ENCODE peak calls at places on chromosome 13, in five cellular contexts. F, W, L, D and U are unnamed samples.

GRCh38 chr13:44912617-44913016 is 76.7 kb downstream of the NUFIP1 start:
- DNase-seq in F (no peak), L (no peak), D (no peak), W (no peak), U (no peak)

GRCh38 chr13:76027131-76027530 is 391.0 kb downstream of the LMO7 start:
- DNase-seq in L (no peak), F (no peak), D (no peak), W (no peak), U (no peak)

GRCh38 chr13:48000559-48001126 is 430 bp downstream of the SUCLA2 start:
- DNase-seq in D (no peak), F (no peak), W (no peak), L (no peak), U (peak)

GRCh38 chr13:82963466-82963865 is 918.8 kb downstream of the SLITRK1 start:
- DNase-seq in D (no peak), W (no peak), F (no peak), L (no peak), U (no peak)

GRCh38 chr13:41058229-41059070 is 2.9 kb upstream of the WBP4 start:
- DNase-seq in W (no peak), L (no peak), D (no peak), F (no peak), U (no peak)

GRCh38 chr13:77207943-77208342 is 119.0 kb downstream of the MYCBP2 start:
- DNase-seq in L (no peak), F (no peak), W (no peak), D (no peak), U (no peak)

GRCh38 chr13:36445806-36446423 is 13.6 kb downstream of the CCNA1 start:
- DNase-seq in L (no peak), W (no peak), D (no peak), F (no peak), U (no peak)

GRCh38 chr13:21458457-21458815 is 667 bp downstream of the ZDHHC20 start:
- DNase-seq in W (no peak), D (no peak), L (peak), F (no peak), U (peak)

GRCh38 chr13:114310961-114311360 is 3.3 kb upstream of the CHAMP1 start:
- DNase-seq in F (no peak), L (no peak), D (no peak), W (no peak), U (no peak)

GRCh38 chr13:36028359-36028758 is 102.8 kb downstream of the DCLK1 start:
- DNase-seq in F (no peak), L (no peak), W (no peak), D (no peak), U (no peak)

GRCh38 chr13:110330491-110331001 is 23.5 kb downstream of the COL4A2 start:
- DNase-seq in W (no peak), D (no peak), L (no peak), F (no peak), U (no peak)

GRCh38 chr13:110471156-110471832 is 90.2 kb downstream of the RAB20 start:
- DNase-seq in L (no peak), W (no peak), F (no peak), D (no peak), U (no peak)

GRCh38 chr13:95754069-95754468 is 77.1 kb downstream of the DNAJC3 start:
- DNase-seq in F (no peak), L (no peak), W (no peak), D (no peak), U (no peak)

GRCh38 chr13:59319276-59319675 is 844.5 kb downstream of the DIAPH3 start:
- DNase-seq in L (no peak), W (no peak), F (no peak), D (no peak), U (no peak)

GRCh38 chr13:28658796-28659610 is at the start of gene POMP:
- DNase-seq in L (peak), F (peak), W (peak), D (peak), U (peak)

GRCh38 chr13:51803018-51803417 is 945 bp downstream of the DHRS12 start:
- DNase-seq in F (no peak), W (no peak), L (no peak), D (no peak), U (no peak)

GRCh38 chr13:54647275-54647674 is 1618.7 kb downstream of the OLFM4 start:
- DNase-seq in L (no peak), F (no peak), D (no peak), W (no peak), U (no peak)

GRCh38 chr13:20526664-20527063 is 1.0 kb upstream of the CRYL1 start:
- DNase-seq in F (no peak), D (peak), W (no peak), L (no peak), U (no peak)

GRCh38 chr13:54799621-54800226 is 1771.1 kb downstream of the OLFM4 start:
- DNase-seq in L (no peak), F (no peak), W (no peak), D (no peak), U (no peak)

GRCh38 chr13:109271991-109272454 is 514.4 kb downstream of the IRS2 start:
- DNase-seq in W (peak), L (no peak), D (no peak), F (no peak), U (no peak)

GRCh38 chr13:49811527-49811908 is 19.0 kb upstream of the KPNA3 start:
- DNase-seq in F (no peak), L (no peak), D (no peak), W (no peak), U (no peak)

DNA sequence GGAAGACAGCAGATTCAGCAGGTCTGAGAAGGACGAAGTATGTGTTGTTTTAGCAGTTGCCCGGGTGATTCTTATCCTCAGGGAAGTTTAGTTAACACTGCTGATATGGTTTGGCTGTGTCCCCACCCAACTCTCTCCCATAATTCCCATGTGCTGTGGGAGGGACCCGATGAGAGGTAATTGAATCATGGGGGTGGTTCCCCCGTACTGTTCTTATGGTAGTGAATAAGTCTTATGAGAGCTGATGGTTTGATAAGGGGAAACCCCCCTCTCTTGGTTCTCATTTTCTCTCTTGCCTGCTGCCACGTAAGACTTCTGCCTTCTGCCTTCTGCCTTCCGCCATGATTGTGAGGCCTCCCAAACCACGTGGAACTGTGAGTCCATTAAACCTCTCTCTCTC is 81.0 kb upstream of the UBAC2 start:
- DNase-seq in L (no peak), F (no peak), W (no peak), D (no peak), U (no peak)
- TF ChIP-seq ATF3 in L (no peak), F (no peak), W (no peak), D (no peak), U (no peak)

DNA sequence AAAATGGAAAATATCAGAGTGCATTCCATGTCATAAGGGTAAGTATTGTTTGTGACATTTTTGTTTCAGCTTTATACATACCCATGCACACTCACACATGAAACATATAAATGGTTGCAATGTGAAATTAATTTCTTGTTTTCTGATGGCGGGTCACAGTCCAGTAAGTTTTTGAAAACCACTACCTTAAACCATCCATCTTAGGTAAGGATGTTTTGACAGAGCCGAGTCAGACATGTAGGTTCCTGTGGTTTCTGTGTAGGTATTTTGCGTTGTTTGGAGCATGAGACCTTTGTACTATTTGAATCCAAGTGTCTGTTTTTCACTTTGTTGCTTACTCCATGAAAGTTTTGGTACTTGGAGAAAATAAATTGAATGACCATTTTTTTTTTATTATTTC is 121.7 kb downstream of the B3GLCT start:
- DNase-seq in D (no peak), F (no peak), L (no peak), W (no peak), U (no peak)
- TF ChIP-seq MAX in D (no peak), F (no peak), L (no peak), W (no peak), U (no peak)

DNA sequence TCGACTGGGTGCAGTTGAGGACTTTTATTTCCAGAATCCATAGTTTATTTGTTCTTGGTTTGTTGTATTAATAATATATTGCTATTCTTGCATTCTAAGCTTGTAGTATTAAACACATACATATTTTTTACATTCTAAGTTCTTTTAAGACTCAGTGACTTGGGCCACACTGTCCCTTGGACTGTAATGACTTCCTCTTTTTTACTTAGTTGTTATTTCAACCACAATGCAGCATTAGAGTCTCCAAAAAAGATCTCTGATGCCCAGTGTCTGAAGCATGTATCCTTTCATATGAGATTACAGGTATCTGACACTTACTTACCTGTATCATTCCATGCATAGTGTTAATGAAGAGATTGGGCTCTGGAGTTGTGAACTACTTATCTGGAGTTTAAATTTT is 864.9 kb upstream of the PCDH20 start:
- DNase-seq in D (no peak), F (no peak), W (no peak), L (no peak), U (no peak)
- TF ChIP-seq ATF3 in D (no peak), F (no peak), W (no peak), L (no peak), U (no peak)

GRCh38 chr13:71115301-71115700 is 751.7 kb downstream of the DACH1 start:
- DNase-seq in D (no peak), F (no peak), W (no peak), L (no peak), U (no peak)
- TF ChIP-seq MAX in D (no peak), F (no peak), W (no peak), L (no peak), U (no peak)

GRCh38 chr13:42696191-42696590 is 85.2 kb upstream of the FAM216B start:
- DNase-seq in L (no peak), D (no peak), W (no peak), F (no peak), U (no peak)
- TF ChIP-seq ATF3 in L (no peak), D (no peak), W (no peak), F (no peak), U (no peak)

GRCh38 chr13:30743319-30744055 is 8.1 kb downstream of the ALOX5AP start:
- DNase-seq in L (no peak), D (peak), F (no peak), W (peak), U (no peak)
- TF ChIP-seq MAX in L (no peak), D (no peak), F (no peak), W (peak), U (no peak)

DNA sequence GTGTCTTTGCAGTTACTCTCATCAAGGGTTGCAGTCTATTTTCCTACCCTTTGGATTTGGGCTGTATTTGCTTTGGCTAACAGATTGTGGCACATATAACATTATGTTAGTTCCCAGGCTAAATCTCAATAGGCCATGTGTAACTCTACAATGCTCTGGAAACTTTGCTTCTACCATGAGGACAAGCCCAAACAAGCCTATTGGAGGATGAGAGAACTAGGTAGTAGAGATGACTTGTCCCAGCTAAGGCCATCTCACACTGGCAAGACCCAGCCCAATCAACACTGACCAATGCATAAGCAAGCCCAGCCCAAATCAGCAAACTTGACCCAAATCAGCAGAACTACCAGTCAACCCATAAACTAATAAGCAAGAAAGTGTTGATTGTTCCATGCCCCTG is 311.8 kb downstream of the NDFIP2 start:
- DNase-seq in W (no peak), F (no peak), D (no peak), L (no peak), U (no peak)
- TF ChIP-seq ATF3 in W (no peak), F (no peak), D (no peak), L (no peak), U (no peak)